ENCODE peak calls at places on chromosomes 6 and 20, in five cellular contexts. One of them, this sample, is unnamed.

GRCh38 chr6:98832282-98833100 is 1.9 kb upstream of the POU3F2 start:
- DNase-seq in WTC11: peak; percentile 37
- DNase-seq in HepG2: no peak
- DNase-seq in GM23338: peak; percentile 58
- DNase-seq in GM12878: no peak
- DNase-seq in this sample: no peak

GRCh38 chr6:25405442-25405841 is 126.3 kb downstream of the CARMIL1 start:
- DNase-seq in WTC11: no peak
- DNase-seq in HepG2: no peak
- DNase-seq in GM23338: no peak
- DNase-seq in GM12878: no peak
- DNase-seq in this sample: no peak

GRCh38 chr6:74366634-74367033 is 670.6 kb downstream of the CD109 start:
- DNase-seq in WTC11: no peak
- DNase-seq in HepG2: no peak
- DNase-seq in GM23338: no peak
- DNase-seq in GM12878: no peak
- DNase-seq in this sample: no peak

GRCh38 chr6:154358019-154358545 is 1.5 kb upstream of the IPCEF1 start:
- DNase-seq in WTC11: no peak
- DNase-seq in HepG2: no peak
- DNase-seq in GM23338: no peak
- DNase-seq in GM12878: no peak
- DNase-seq in this sample: no peak

GRCh38 chr20:38001173-38001875 is 31.9 kb downstream of the TTI1 start:
- DNase-seq in WTC11: no peak
- DNase-seq in HepG2: no peak
- DNase-seq in GM23338: no peak
- DNase-seq in GM12878: no peak
- DNase-seq in this sample: no peak

GRCh38 chr6:142784344-142784743 is 160.6 kb downstream of the HIVEP2 start:
- DNase-seq in WTC11: no peak
- DNase-seq in HepG2: no peak
- DNase-seq in GM23338: no peak
- DNase-seq in GM12878: peak; percentile 86
- DNase-seq in this sample: no peak

GRCh38 chr6:33199687-33200233 is 705 bp downstream of the RXRB start:
- DNase-seq in WTC11: peak; percentile 86
- DNase-seq in HepG2: peak; percentile 88
- DNase-seq in GM23338: peak; percentile 92
- DNase-seq in GM12878: no peak
- DNase-seq in this sample: peak; percentile 97

GRCh38 chr6:116409756-116410155 is 39.0 kb downstream of the DSE start:
- DNase-seq in WTC11: no peak
- DNase-seq in HepG2: no peak
- DNase-seq in GM23338: no peak
- DNase-seq in GM12878: peak; percentile 88
- DNase-seq in this sample: no peak

GRCh38 chr20:7859371-7859802 is 80.9 kb downstream of the HAO1 start:
- DNase-seq in WTC11: peak; percentile 17
- DNase-seq in HepG2: peak; percentile 47
- DNase-seq in GM23338: peak; percentile 72
- DNase-seq in GM12878: peak; percentile 8
- DNase-seq in this sample: peak; percentile 5

GRCh38 chr20:37379967-37380828 is 34.3 kb downstream of the SRC start:
- DNase-seq in WTC11: no peak
- DNase-seq in HepG2: peak; percentile 97
- DNase-seq in GM23338: no peak
- DNase-seq in GM12878: no peak
- DNase-seq in this sample: no peak

GRCh38 chr20:31968299-31969126 is 562 bp downstream of the XKR7 start:
- DNase-seq in WTC11: peak; percentile 95
- DNase-seq in HepG2: peak; percentile 64
- DNase-seq in GM23338: peak; percentile 97
- DNase-seq in GM12878: no peak
- DNase-seq in this sample: peak; percentile 85

GRCh38 chr20:34980543-34981213 is 25.0 kb downstream of the MYH7B start:
- DNase-seq in WTC11: peak; percentile 51
- DNase-seq in HepG2: no peak
- DNase-seq in GM23338: peak; percentile 50
- DNase-seq in GM12878: no peak
- DNase-seq in this sample: no peak

GRCh38 chr6:49087372-49087771 is 375.7 kb downstream of the MMUT start:
- DNase-seq in WTC11: no peak
- DNase-seq in HepG2: no peak
- DNase-seq in GM23338: no peak
- DNase-seq in GM12878: no peak
- DNase-seq in this sample: no peak

GRCh38 chr6:116062496-116062895 is 1.8 kb upstream of the FRK start:
- DNase-seq in WTC11: no peak
- DNase-seq in HepG2: no peak
- DNase-seq in GM23338: no peak
- DNase-seq in GM12878: no peak
- DNase-seq in this sample: no peak

GRCh38 chr20:57224641-57225138 is 41.8 kb downstream of the BMP7 start:
- DNase-seq in WTC11: no peak
- DNase-seq in HepG2: no peak
- DNase-seq in GM23338: no peak
- DNase-seq in GM12878: no peak
- DNase-seq in this sample: no peak

GRCh38 chr6:133635447-133635846 is 253.5 kb upstream of the TCF21 start:
- DNase-seq in WTC11: no peak
- DNase-seq in HepG2: no peak
- DNase-seq in GM23338: no peak
- DNase-seq in GM12878: no peak
- DNase-seq in this sample: no peak

GRCh38 chr6:164014716-164015484 is 600.4 kb downstream of the QKI start:
- DNase-seq in WTC11: no peak
- DNase-seq in HepG2: no peak
- DNase-seq in GM23338: peak; percentile 35
- DNase-seq in GM12878: no peak
- DNase-seq in this sample: no peak

GRCh38 chr6:31782126-31782941 is 5.2 kb upstream of the VWA7 start:
- DNase-seq in WTC11: no peak
- DNase-seq in HepG2: no peak
- DNase-seq in GM23338: no peak
- DNase-seq in GM12878: no peak
- DNase-seq in this sample: no peak

GRCh38 chr20:23100754-23101107 is 14.6 kb upstream of the CD93 start:
- DNase-seq in WTC11: no peak
- DNase-seq in HepG2: no peak
- DNase-seq in GM23338: no peak
- DNase-seq in GM12878: no peak
- DNase-seq in this sample: no peak

GRCh38 chr6:165616116-165616515 is 46.9 kb downstream of the PDE10A start:
- DNase-seq in WTC11: no peak
- DNase-seq in HepG2: no peak
- DNase-seq in GM23338: no peak
- DNase-seq in GM12878: no peak
- DNase-seq in this sample: no peak

GRCh38 chr20:59458645-59459044 is 145.7 kb upstream of the PHACTR3 start:
- DNase-seq in WTC11: no peak
- DNase-seq in HepG2: no peak
- DNase-seq in GM23338: no peak
- DNase-seq in GM12878: no peak
- DNase-seq in this sample: no peak

GRCh38 chr20:23331450-23331849 is 19.1 kb upstream of the NXT1 start:
- DNase-seq in WTC11: no peak
- DNase-seq in HepG2: no peak
- DNase-seq in GM23338: no peak
- DNase-seq in GM12878: no peak
- DNase-seq in this sample: no peak

GRCh38 chr6:28489366-28490190 is 26.0 kb downstream of the GPX6 start:
- DNase-seq in WTC11: peak; percentile 78
- DNase-seq in HepG2: peak; percentile 32
- DNase-seq in GM23338: peak; percentile 97
- DNase-seq in GM12878: peak; percentile 36
- DNase-seq in this sample: peak; percentile 94

GRCh38 chr6:131923356-131923755 is 27.8 kb downstream of the CCN2 start:
- DNase-seq in WTC11: peak; percentile 75
- DNase-seq in HepG2: peak; percentile 80
- DNase-seq in GM23338: peak; percentile 88
- DNase-seq in GM12878: no peak
- DNase-seq in this sample: peak; percentile 45

GRCh38 chr6:156687875-156688549 is 89.2 kb upstream of the ARID1B start:
- DNase-seq in WTC11: peak; percentile 18
- DNase-seq in HepG2: no peak
- DNase-seq in GM23338: peak; percentile 72
- DNase-seq in GM12878: no peak
- DNase-seq in this sample: peak; percentile 83

GRCh38 chr6:109693128-109693527 is 2.0 kb downstream of the FIG4 start:
- DNase-seq in WTC11: no peak
- DNase-seq in HepG2: no peak
- DNase-seq in GM23338: no peak
- DNase-seq in GM12878: no peak
- DNase-seq in this sample: no peak

GRCh38 chr6:22383016-22383415 is 86.2 kb upstream of the PRL start:
- DNase-seq in WTC11: no peak
- DNase-seq in HepG2: no peak
- DNase-seq in GM23338: no peak
- DNase-seq in GM12878: no peak
- DNase-seq in this sample: no peak

GRCh38 chr6:157019733-157020132 is 242.6 kb downstream of the ARID1B start:
- DNase-seq in WTC11: no peak
- DNase-seq in HepG2: no peak
- DNase-seq in GM23338: no peak
- DNase-seq in GM12878: no peak
- DNase-seq in this sample: peak; percentile 28

GRCh38 chr20:62728028-62728780 is 19.6 kb downstream of the NTSR1 start:
- DNase-seq in WTC11: no peak
- DNase-seq in HepG2: no peak
- DNase-seq in GM23338: no peak
- DNase-seq in GM12878: no peak
- DNase-seq in this sample: no peak

DNA sequence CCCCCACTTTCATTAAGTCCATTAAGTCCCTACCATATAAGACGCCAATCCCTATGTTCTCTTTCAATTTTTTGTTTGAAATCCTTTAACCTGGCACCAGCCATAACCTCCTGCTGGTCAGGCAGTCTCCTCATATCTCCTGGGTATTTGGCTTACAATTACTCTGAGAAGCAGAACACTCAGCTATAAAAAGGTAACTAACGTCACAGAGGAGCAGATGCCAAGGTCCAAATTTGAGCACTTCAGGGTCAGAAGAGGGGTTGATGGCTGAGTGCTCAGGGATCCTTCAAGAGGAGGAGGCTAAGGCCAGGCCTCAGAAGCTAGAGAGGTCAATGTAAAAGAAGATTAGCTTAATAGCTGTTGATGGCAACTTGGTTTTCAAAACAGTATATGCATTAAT is 22.3 kb upstream of the RCAN2 start:
- DNase-seq in WTC11: no peak
- DNase-seq in HepG2: no peak
- DNase-seq in GM23338: no peak
- DNase-seq in GM12878: no peak
- DNase-seq in this sample: no peak
- TF ChIP-seq CREB1 in WTC11: no peak
- TF ChIP-seq CREB1 in HepG2: no peak
- TF ChIP-seq CREB1 in GM23338: no peak
- TF ChIP-seq CREB1 in GM12878: no peak
- TF ChIP-seq CREB1 in this sample: no peak

GRCh38 chr6:41986339-41986738 is 44.7 kb upstream of the CCND3 start:
- DNase-seq in WTC11: no peak
- DNase-seq in HepG2: no peak
- DNase-seq in GM23338: no peak
- DNase-seq in GM12878: no peak
- DNase-seq in this sample: no peak
- TF ChIP-seq CREB1 in WTC11: no peak
- TF ChIP-seq CREB1 in HepG2: no peak
- TF ChIP-seq CREB1 in GM23338: no peak
- TF ChIP-seq CREB1 in GM12878: no peak
- TF ChIP-seq CREB1 in this sample: no peak

GRCh38 chr6:138857792-138858191 is 61.9 kb downstream of the ECT2L start:
- DNase-seq in WTC11: no peak
- DNase-seq in HepG2: no peak
- DNase-seq in GM23338: no peak
- DNase-seq in GM12878: no peak
- DNase-seq in this sample: no peak

GRCh38 chr6:138863331-138863730 is 67.4 kb downstream of the ECT2L start:
- DNase-seq in WTC11: no peak
- DNase-seq in HepG2: no peak
- DNase-seq in GM23338: no peak
- DNase-seq in GM12878: no peak
- DNase-seq in this sample: no peak

GRCh38 chr6:138864343-138864890 is 68.5 kb downstream of the ECT2L start:
- DNase-seq in WTC11: no peak
- DNase-seq in HepG2: no peak
- DNase-seq in GM23338: no peak
- DNase-seq in GM12878: no peak
- DNase-seq in this sample: no peak

GRCh38 chr6:138865480-138866101 is 69.7 kb downstream of the ECT2L start:
- DNase-seq in WTC11: no peak
- DNase-seq in HepG2: no peak
- DNase-seq in GM23338: no peak
- DNase-seq in GM12878: no peak
- DNase-seq in this sample: no peak

DNA sequence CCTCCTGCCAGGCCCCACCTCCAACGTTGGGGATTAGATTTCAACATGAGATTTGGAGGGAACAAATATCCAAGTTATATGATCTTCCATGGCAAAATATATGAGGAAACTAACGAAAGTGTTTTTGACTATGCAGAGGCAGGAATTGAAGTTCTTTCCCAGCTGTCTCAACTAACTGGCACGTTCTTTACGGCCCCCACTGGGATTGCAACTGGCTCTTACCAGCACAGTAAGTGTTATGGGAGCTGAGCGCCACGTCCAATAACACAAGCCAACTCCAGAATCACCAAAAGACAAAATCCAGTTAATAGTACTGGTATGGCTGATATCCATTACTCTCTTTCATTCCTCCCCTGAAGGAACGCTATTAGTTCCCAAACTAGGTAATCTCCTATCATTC is 66.6 kb downstream of the ECT2L start:
- DNase-seq in WTC11: no peak
- DNase-seq in HepG2: no peak
- DNase-seq in GM23338: no peak
- DNase-seq in GM12878: no peak
- DNase-seq in this sample: no peak
- TF ChIP-seq CREB1 in WTC11: no peak
- TF ChIP-seq CREB1 in HepG2: no peak
- TF ChIP-seq CREB1 in GM23338: no peak
- TF ChIP-seq CREB1 in GM12878: no peak
- TF ChIP-seq CREB1 in this sample: no peak

GRCh38 chr20:25288291-25289181 is 40.7 kb downstream of the PYGB start:
- DNase-seq in WTC11: no peak
- DNase-seq in HepG2: no peak
- DNase-seq in GM23338: no peak
- DNase-seq in GM12878: peak; percentile 51
- DNase-seq in this sample: no peak
- TF ChIP-seq CREB1 in WTC11: no peak
- TF ChIP-seq CREB1 in HepG2: no peak
- TF ChIP-seq CREB1 in GM23338: no peak
- TF ChIP-seq CREB1 in GM12878: peak; percentile 85
- TF ChIP-seq CREB1 in this sample: no peak